ENCODE peak calls at places on chromosomes 12 and 14, in five cellular contexts. Z, X, F, V and Y are unnamed samples.
A peak's percentile ranks its signal among the peaks of the same experiment; 100 is the strongest.

GRCh38 chr14:27672047-27672446 is 1074.2 kb upstream of the NOVA1 start:
- DNase-seq in X (no peak), F (no peak), Z (no peak), V (no peak), Y (no peak)

GRCh38 chr14:92382677-92383076 is 59.7 kb downstream of the SLC24A4 start:
- DNase-seq in X (no peak), F (no peak), V (no peak), Z (no peak), Y (no peak)

GRCh38 chr12:2877959-2878732 is 1.1 kb downstream of the RHNO1 start:
- DNase-seq in Z (no peak), V (peak; percentile 42), X (peak; percentile 53), F (peak; percentile 44), Y (no peak)

GRCh38 chr12:67042697-67043131 is 226.4 kb upstream of the CAND1 start:
- DNase-seq in X (peak; percentile 1), F (peak; percentile 68), V (peak; percentile 73), Z (no peak), Y (no peak)

GRCh38 chr14:36519431-36520321 is at the start of gene NKX2-1:
- DNase-seq in X (no peak), F (peak; percentile 81), Z (no peak), V (peak; percentile 82), Y (peak; percentile 21)

GRCh38 chr12:53938276-53939140 is at the start of gene HOXC13:
- DNase-seq in X (no peak), Z (peak; percentile 79), F (peak; percentile 100), V (peak; percentile 92), Y (peak; percentile 65)

GRCh38 chr14:102568115-102568614 is 24.3 kb upstream of the RCOR1 start:
- DNase-seq in F (peak; percentile 87), Z (peak; percentile 91), X (no peak), V (peak; percentile 91), Y (no peak)

GRCh38 chr14:58887931-58888330 is 250.2 kb downstream of the DACT1 start:
- DNase-seq in V (no peak), F (no peak), X (no peak), Z (no peak), Y (no peak)

GRCh38 chr12:110262442-110263388 is 18.3 kb upstream of the ATP2A2 start:
- DNase-seq in X (peak; percentile 72), F (no peak), V (no peak), Z (no peak), Y (no peak)

GRCh38 chr14:89011327-89011726 is 186.9 kb downstream of the TTC8 start:
- DNase-seq in F (no peak), X (no peak), Z (peak; percentile 19), V (no peak), Y (no peak)

GRCh38 chr12:131988054-131988796 is 38.5 kb downstream of the EP400 start:
- DNase-seq in X (no peak), V (peak; percentile 89), Z (no peak), F (no peak), Y (no peak)

GRCh38 chr12:31259136-31259881 is 66.6 kb downstream of the SINHCAF start:
- DNase-seq in V (no peak), Z (peak; percentile 52), X (no peak), F (no peak), Y (no peak)

GRCh38 chr12:113292091-113292490 is 42.8 kb downstream of the SLC8B1 start:
- DNase-seq in Z (no peak), V (no peak), F (no peak), X (peak; percentile 76), Y (no peak)

GRCh38 chr14:44565968-44566367 is 58.9 kb upstream of the FSCB start:
- DNase-seq in V (no peak), Z (no peak), X (no peak), F (no peak), Y (no peak)

GRCh38 chr12:99069371-99069770 is 424.3 kb downstream of the APAF1 start:
- DNase-seq in Z (no peak), F (no peak), V (no peak), X (no peak), Y (no peak)

GRCh38 chr12:75633789-75634188 is 122.4 kb upstream of the KRR1 start:
- DNase-seq in F (no peak), X (no peak), Z (no peak), V (no peak), Y (no peak)
- H3K18ac ChIP-seq in F (no peak overlapping the region), X (peak overlapping the region; percentile 47), Z (no peak overlapping the region), V (no peak overlapping the region), Y (no peak overlapping the region)

DNA sequence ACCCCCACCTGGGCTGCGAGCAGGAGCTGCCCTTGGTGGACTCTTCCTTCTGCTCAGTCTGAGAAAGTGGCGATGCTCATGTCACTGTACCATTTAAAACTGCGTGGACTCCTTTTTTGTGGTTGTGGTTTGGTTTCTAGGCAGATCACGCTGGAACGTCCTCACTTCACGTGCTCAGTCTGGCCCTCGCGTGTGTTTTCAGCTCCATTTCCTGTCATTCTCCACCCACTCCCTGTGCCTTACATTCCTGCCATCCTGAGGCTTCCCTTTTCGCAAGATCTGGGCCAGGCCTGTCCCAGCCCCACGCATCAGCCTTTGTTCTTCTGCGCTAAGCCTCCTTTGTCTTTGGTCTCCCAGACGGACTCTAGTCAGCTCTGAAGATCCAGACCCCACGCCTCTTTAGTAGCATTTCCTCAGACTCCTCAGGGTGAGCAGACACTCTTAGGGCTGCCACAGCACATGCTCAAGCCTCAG is 105.4 kb downstream of the FBXL14 start:
- DNase-seq in X (peak; percentile 40), Z (no peak), V (peak; percentile 84), F (no peak), Y (peak; percentile 21)
- H3K18ac ChIP-seq in X (peak overlapping the region; percentile 27), Z (peak overlapping the region; percentile 13), V (no peak overlapping the region), F (no peak overlapping the region), Y (no peak overlapping the region)

GRCh38 chr14:68549057-68549421 is 243.8 kb downstream of the ZFP36L1 start:
- DNase-seq in X (peak; percentile 72), F (no peak), Z (no peak), V (no peak), Y (no peak)

GRCh38 chr14:68548194-68549056 is 244.4 kb downstream of the ZFP36L1 start:
- DNase-seq in F (no peak), X (peak; percentile 98), Z (peak; percentile 96), V (peak; percentile 68), Y (peak; percentile 51)

GRCh38 chr14:68547305-68548193 is 245.3 kb downstream of the ZFP36L1 start:
- DNase-seq in V (peak; percentile 33), F (no peak), Z (peak; percentile 96), X (peak; percentile 93), Y (no peak)

GRCh38 chr14:68544150-68544892 is 248.5 kb downstream of the ZFP36L1 start:
- DNase-seq in Z (no peak), F (no peak), X (peak; percentile 100), V (no peak), Y (no peak)

DNA sequence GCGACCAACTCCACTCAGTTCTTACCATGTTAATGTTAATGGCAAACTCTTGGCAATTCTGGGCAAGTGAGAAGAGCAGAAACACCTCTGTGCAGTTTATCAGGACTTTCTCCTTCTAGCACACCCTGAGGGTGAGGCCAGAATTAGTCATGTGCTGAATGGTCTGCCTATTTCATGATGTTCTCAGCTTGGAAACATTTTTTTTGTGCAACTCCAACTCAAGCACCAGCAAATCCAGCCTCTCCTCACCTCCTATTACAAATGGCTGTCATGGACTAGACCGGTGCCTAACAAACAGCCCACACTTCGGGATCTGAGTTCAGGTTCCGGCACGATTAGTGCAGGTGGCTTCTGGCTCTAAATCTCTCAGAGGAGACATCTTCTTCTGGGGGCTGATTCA is 246.0 kb downstream of the ZFP36L1 start:
- DNase-seq in V (no peak), Z (peak; percentile 92), X (peak; percentile 88), F (no peak), Y (no peak)
- H3K18ac ChIP-seq in V (no peak overlapping the region), Z (peak overlapping the region; percentile 83), X (peak overlapping the region; percentile 98), F (no peak overlapping the region), Y (peak overlapping the region; percentile 42)

GRCh38 chr12:12508612-12509011 is 54.1 kb downstream of the DUSP16 start:
- DNase-seq in X (peak; percentile 45), F (no peak), Z (no peak), V (no peak), Y (no peak)
- H3K18ac ChIP-seq in X (no peak overlapping the region), F (no peak overlapping the region), Z (no peak overlapping the region), V (no peak overlapping the region), Y (no peak overlapping the region)